ENCODE peak calls at places on chromosome 19, in eight cellular contexts. N, J, E, Y, K, L, T and A are unnamed samples.
A peak's percentile ranks its signal among the peaks of the same experiment; 100 is the strongest.

GRCh38 chr19:55094456-55095259 is 19.0 kb downstream of the EPS8L1 start:
- DNase-seq in Y (no peak), E (no peak), L (no peak), K (no peak), J (no peak), N (peak; percentile 60), T (peak; percentile 55), A (no peak)

GRCh38 chr19:38394488-38394887 is 6.0 kb downstream of the SPRED3 start:
- DNase-seq in N (peak; percentile 86), T (peak; percentile 60), L (no peak), J (no peak), E (no peak), K (no peak), Y (peak; percentile 92), A (no peak)

GRCh38 chr19:47713046-47714021 is at the start of gene EHD2:
- DNase-seq in Y (peak; percentile 57), L (no peak), E (peak; percentile 56), N (peak; percentile 70), T (peak; percentile 61), J (no peak), K (peak; percentile 50), A (peak; percentile 40)

GRCh38 chr19:16363133-16363851 is 38.7 kb downstream of the KLF2 start:
- DNase-seq in J (no peak), T (no peak), K (peak; percentile 92), E (peak; percentile 95), Y (no peak), L (no peak), N (no peak), A (no peak)

GRCh38 chr19:1266116-1266817 is 2.9 kb upstream of the CIRBP start:
- DNase-seq in K (peak; percentile 95), E (peak; percentile 95), N (peak; percentile 95), T (peak; percentile 86), L (no peak), Y (peak; percentile 90), J (peak; percentile 89), A (no peak)

GRCh38 chr19:18651738-18652137 is 14.9 kb downstream of the KLHL26 start:
- DNase-seq in K (no peak), J (no peak), L (no peak), T (no peak), Y (no peak), N (no peak), E (no peak), A (no peak)

GRCh38 chr19:277581-278165 is 13.5 kb downstream of the PLPP2 start:
- DNase-seq in T (peak; percentile 67), J (no peak), N (peak; percentile 89), E (no peak), Y (no peak), L (no peak), K (no peak), A (no peak)

GRCh38 chr19:41741244-41741554 is 14.1 kb upstream of the CEACAM6 start:
- DNase-seq in L (no peak), N (no peak), E (no peak), Y (no peak), J (no peak), T (no peak), K (no peak), A (no peak)

GRCh38 chr19:38660724-38661123 is 13.3 kb downstream of the ACTN4 start:
- DNase-seq in Y (no peak), J (no peak), T (no peak), L (no peak), E (no peak), N (no peak), K (no peak), A (no peak)

GRCh38 chr19:38912600-38913514 is 871 bp upstream of the CCER2 start:
- DNase-seq in T (no peak), N (no peak), L (no peak), K (no peak), E (no peak), J (no peak), Y (peak; percentile 45), A (no peak)

GRCh38 chr19:38319421-38320258 is at the start of gene KCNK6:
- DNase-seq in K (peak; percentile 82), J (no peak), L (no peak), N (peak; percentile 78), T (peak; percentile 65), E (peak; percentile 90), Y (peak; percentile 64), A (no peak)

GRCh38 chr19:15317392-15318011 is 14.8 kb downstream of the BRD4 start:
- DNase-seq in L (no peak), Y (no peak), J (no peak), K (no peak), E (no peak), N (no peak), T (no peak), A (no peak)

GRCh38 chr19:15776264-15776663 is 11.2 kb upstream of the OR10H5 start:
- DNase-seq in N (no peak), Y (no peak), E (no peak), L (no peak), T (no peak), K (no peak), J (no peak), A (no peak)

GRCh38 chr19:49912965-49913685 is 15.9 kb upstream of the ATF5 start:
- DNase-seq in K (no peak), E (no peak), N (no peak), L (no peak), Y (no peak), J (no peak), T (no peak), A (no peak)

GRCh38 chr19:49916839-49917733 is 11.9 kb upstream of the ATF5 start:
- DNase-seq in T (no peak), K (no peak), E (no peak), J (no peak), N (peak; percentile 49), L (no peak), Y (no peak), A (no peak)

GRCh38 chr19:49918089-49918488 is 10.9 kb upstream of the ATF5 start:
- DNase-seq in Y (no peak), J (no peak), K (no peak), N (no peak), T (no peak), E (no peak), L (no peak), A (no peak)

GRCh38 chr19:49913720-49914119 is 15.3 kb upstream of the ATF5 start:
- DNase-seq in N (no peak), Y (no peak), E (no peak), L (no peak), T (no peak), K (no peak), J (no peak), A (no peak)

DNA sequence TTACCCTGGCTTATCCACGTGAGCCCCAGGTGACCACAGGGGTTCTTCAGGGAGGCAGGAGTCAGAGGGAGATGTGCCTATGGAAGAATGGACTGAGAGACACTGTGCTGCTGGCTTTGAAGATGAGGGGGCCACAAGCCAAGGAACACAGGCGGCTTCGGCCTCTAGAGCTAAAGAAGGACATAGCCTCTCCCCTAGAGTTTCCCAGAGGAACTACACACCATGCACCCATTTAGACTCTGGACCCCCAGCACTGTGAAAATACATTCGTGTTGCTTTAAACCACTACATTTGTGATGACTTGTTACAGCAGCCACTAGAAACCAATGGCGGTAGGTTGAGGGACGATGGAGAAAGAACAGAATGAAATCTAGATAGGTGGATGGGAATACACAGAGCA is 13.7 kb upstream of the ATF5 start:
- DNase-seq in L (no peak), K (no peak), E (no peak), J (no peak), T (no peak), N (no peak), Y (no peak), A (no peak)
- TF ChIP-seq CTCF in L (peak; percentile 25), K (no peak), E (no peak), J (peak; percentile 46), T (no peak), N (no peak), Y (no peak), A (no peak)

DNA sequence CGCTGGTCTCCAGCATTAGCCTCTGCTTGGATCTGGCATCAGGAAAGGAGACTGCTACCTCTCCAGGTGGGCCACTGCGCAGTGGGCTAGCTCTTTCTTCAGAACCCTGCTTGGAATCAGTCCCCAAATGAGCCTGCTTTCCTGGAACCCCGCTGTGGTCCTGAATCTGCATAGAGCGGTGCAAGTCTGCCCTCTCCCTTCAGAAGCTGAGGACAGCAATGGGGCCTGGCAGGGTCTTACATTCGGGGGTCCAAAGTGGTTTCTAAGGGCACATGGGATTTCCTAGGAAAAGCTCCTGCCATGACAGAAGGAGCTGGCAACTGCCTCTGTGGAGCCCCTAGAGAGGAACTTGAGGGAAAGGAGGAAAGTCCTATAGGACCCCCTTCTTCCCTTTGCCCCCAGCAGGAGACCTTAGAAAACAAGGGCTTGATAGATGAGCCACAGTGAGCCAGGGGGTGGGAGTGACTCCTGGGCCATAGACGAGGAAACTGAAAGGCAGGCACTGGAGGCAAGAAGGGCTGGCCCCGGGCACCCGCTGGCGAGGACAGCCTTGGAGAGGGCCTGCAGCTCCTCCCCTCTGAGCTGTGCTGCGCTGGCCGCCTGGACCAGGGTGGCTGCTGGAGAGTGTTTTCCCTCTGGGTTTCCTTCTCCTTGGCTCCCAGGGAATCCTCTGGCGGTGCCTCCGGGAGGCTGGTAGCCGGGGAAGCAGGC is 1.4 kb upstream of the VSTM2B start:
- DNase-seq in Y (no peak), J (no peak), L (no peak), N (peak; percentile 74), T (peak; percentile 39), E (no peak), K (no peak), A (no peak)
- TF ChIP-seq CTCF in Y (no peak), J (no peak), L (no peak), N (peak; percentile 57), T (peak; percentile 13), E (no peak), K (no peak), A (no peak)

DNA sequence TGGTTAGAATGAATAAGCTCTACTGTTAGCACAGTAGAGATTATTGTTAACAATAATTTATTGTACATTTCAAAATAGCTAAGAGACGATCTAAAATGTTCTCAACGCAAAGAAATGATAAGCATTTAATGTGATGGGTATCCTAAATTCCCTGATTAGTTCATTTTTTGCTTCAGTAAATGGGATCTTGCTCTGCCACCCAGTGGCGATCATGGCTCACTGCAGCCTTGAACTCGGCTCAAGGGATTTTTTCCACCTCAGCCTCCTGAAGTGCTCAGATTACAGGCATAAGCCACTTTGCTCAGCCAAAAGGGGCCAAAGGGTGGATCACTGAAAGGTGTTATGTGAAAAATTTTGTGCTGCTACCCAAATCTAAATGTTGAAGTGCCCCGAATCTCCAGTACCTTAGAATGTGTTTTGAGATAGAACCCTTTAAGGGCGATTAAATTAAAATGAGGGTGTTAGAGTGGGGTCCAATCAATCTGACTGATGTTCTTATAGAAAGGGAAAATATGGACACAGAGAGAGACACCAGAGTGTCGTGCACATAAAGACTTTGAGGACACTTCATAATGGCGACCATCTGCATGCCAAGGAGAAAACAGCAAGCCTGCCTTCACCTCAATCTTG is 31.5 kb upstream of the ZNF766 start:
- DNase-seq in L (peak; percentile 13), J (peak; percentile 84), E (peak; percentile 53), Y (peak; percentile 68), K (peak; percentile 59), N (peak; percentile 67), T (peak; percentile 59), A (no peak)
- TF ChIP-seq CTCF in L (peak; percentile 87), J (peak; percentile 96), E (peak; percentile 88), Y (peak; percentile 91), K (peak; percentile 89), N (peak; percentile 91), T (peak; percentile 83), A (no peak)

DNA sequence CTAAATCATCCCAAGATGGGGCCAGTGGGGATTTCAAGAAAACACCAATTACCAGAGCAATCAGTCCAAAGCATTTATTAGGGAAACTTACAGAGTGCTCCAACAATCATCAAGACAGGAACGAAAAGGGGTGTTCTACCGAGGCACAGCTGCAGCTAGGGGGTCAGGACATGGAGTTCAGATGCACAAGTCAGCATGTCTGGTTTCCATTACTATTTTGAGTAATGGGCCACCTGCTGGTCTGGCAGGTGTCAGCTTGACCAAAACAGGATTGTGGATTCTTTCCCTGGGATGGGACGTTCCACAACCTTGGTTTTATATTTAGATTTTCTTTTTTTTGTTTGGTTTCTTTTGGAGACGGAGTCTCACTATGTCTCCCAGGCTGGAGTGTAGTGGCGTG is 3.9 kb upstream of the UBL5 start:
- DNase-seq in N (no peak), E (no peak), K (no peak), Y (no peak), J (no peak), L (no peak), T (no peak), A (no peak)
- TF ChIP-seq CTCF in N (no peak), E (no peak), K (no peak), Y (no peak), J (peak; percentile 14), L (no peak), T (no peak), A (no peak)